ENCODE peak calls at places on chromosomes 1 and 21, in four cellular contexts. R is pancreas, E is ovary, V is kidney. S is an unnamed sample.

GRCh38 chr1:66617362-66617761 is 83.4 kb downstream of the SGIP1 start:
- DNase-seq in E (no peak), V (no peak), R (no peak), S (no peak)

GRCh38 chr1:89587728-89588127 is 45.2 kb upstream of the LRRC8C start:
- DNase-seq in V (no peak), E (no peak), R (no peak), S (no peak)

GRCh38 chr1:210360852-210361477 is 32.3 kb downstream of the HHAT start:
- DNase-seq in E (no peak), V (no peak), R (no peak), S (peak)

GRCh38 chr1:183022202-183023145 is 746 bp upstream of the LAMC1 start:
- DNase-seq in V (peak), E (peak), R (peak), S (peak)

GRCh38 chr1:116902718-116903390 is 6.9 kb upstream of the PTGFRN start:
- DNase-seq in E (no peak), R (no peak), V (no peak), S (no peak)

GRCh38 chr1:25765152-25765909 is 34.7 kb upstream of the SELENON start:
- DNase-seq in E (no peak), R (no peak), V (no peak), S (no peak)

GRCh38 chr1:41378222-41378621 is 17.0 kb downstream of the FOXO6 start:
- DNase-seq in V (no peak), E (no peak), R (no peak), S (no peak)

GRCh38 chr1:88646852-88647645 is 37.0 kb upstream of the PKN2 start:
- DNase-seq in V (no peak), E (no peak), R (no peak), S (no peak)

GRCh38 chr1:181423301-181423918 is 59.9 kb upstream of the CACNA1E start:
- DNase-seq in R (peak), E (no peak), V (no peak), S (peak)

GRCh38 chr1:241411776-241412338 is 54.9 kb upstream of the RGS7 start:
- DNase-seq in V (no peak), E (no peak), R (no peak), S (peak)

GRCh38 chr1:214793708-214794107 is 190.7 kb downstream of the CENPF start:
- DNase-seq in R (no peak), E (no peak), V (no peak), S (no peak)

GRCh38 chr1:178408869-178409268 is 87.9 kb downstream of the CLEC20A start:
- DNase-seq in V (no peak), E (no peak), R (no peak), S (no peak)

GRCh38 chr1:181159451-181160151 is 71.1 kb downstream of the IER5 start:
- DNase-seq in V (no peak), E (no peak), R (no peak), S (peak)

GRCh38 chr1:220775238-220775853 is 11.4 kb upstream of the MTARC1 start:
- DNase-seq in R (peak), E (no peak), V (no peak), S (peak)

GRCh38 chr1:61183471-61184034 is 101.2 kb downstream of the NFIA start:
- DNase-seq in R (peak), V (peak), E (peak), S (peak)

GRCh38 chr1:62810420-62811274 is 26.7 kb downstream of the ATG4C start:
- DNase-seq in R (no peak), V (no peak), E (no peak), S (no peak)

GRCh38 chr1:27335506-27336422 is 6.1 kb upstream of the SYTL1 start:
- DNase-seq in E (no peak), R (no peak), V (no peak), S (no peak)

GRCh38 chr1:235917267-235917811 is 50.6 kb upstream of the LYST start:
- DNase-seq in R (peak), E (peak), V (peak), S (peak)

GRCh38 chr1:107262472-107263286 is 121.8 kb downstream of the NTNG1 start:
- DNase-seq in V (no peak), E (no peak), R (no peak), S (peak)

GRCh38 chr1:159864262-159864661 is 1.8 kb upstream of the VSIG8 start:
- DNase-seq in E (no peak), V (no peak), R (no peak), S (no peak)

GRCh38 chr1:115325876-115326275 is 12.2 kb downstream of the NGF start:
- DNase-seq in E (no peak), R (no peak), V (no peak), S (no peak)

GRCh38 chr1:237309595-237310118 is 267.7 kb downstream of the RYR2 start:
- DNase-seq in R (no peak), V (no peak), E (no peak), S (no peak)

GRCh38 chr21:46048926-46049889 is 48.7 kb upstream of the COL6A2 start:
- DNase-seq in R (peak), E (peak), V (peak), S (peak)

GRCh38 chr21:43602277-43603229 is 56.7 kb downstream of the HSF2BP start:
- DNase-seq in V (no peak), E (no peak), R (no peak), S (no peak)

GRCh38 chr1:20124451-20125057 is 5.2 kb upstream of the PLA2G2D start:
- DNase-seq in V (no peak), E (no peak), R (no peak), S (peak)

GRCh38 chr1:115314765-115315164 is 23.3 kb downstream of the NGF start:
- DNase-seq in R (no peak), V (no peak), E (no peak), S (peak)

GRCh38 chr1:171141336-171142051 is 43.6 kb upstream of the FMO2 start:
- DNase-seq in R (no peak), E (peak), V (peak), S (peak)

GRCh38 chr1:37090671-37091070 is 56.4 kb upstream of the GRIK3 start:
- DNase-seq in V (no peak), E (no peak), R (no peak), S (no peak)

GRCh38 chr1:37089750-37090149 is 55.4 kb upstream of the GRIK3 start:
- DNase-seq in V (no peak), E (no peak), R (no peak), S (no peak)

GRCh38 chr1:37083551-37084119 is 49.3 kb upstream of the GRIK3 start:
- DNase-seq in V (no peak), E (no peak), R (no peak), S (no peak)

GRCh38 chr1:37085393-37085792 is 51.1 kb upstream of the GRIK3 start:
- DNase-seq in E (no peak), V (no peak), R (no peak), S (no peak)
- TF ChIP-seq CTCF in E (no peak), V (no peak), R (no peak), S (peak)

GRCh38 chr1:143611159-143611558 is 360.6 kb downstream of the FAM72C start:
- DNase-seq in E (no peak), V (no peak), R (no peak), S (no peak)
- TF ChIP-seq CTCF in E (no peak), V (no peak), R (no peak), S (no peak)

GRCh38 chr1:22776051-22776611 is 65.5 kb downstream of the EPHB2 start:
- DNase-seq in R (no peak), V (no peak), E (no peak), S (no peak)
- TF ChIP-seq CTCF in R (no peak), V (no peak), E (no peak), S (no peak)

DNA sequence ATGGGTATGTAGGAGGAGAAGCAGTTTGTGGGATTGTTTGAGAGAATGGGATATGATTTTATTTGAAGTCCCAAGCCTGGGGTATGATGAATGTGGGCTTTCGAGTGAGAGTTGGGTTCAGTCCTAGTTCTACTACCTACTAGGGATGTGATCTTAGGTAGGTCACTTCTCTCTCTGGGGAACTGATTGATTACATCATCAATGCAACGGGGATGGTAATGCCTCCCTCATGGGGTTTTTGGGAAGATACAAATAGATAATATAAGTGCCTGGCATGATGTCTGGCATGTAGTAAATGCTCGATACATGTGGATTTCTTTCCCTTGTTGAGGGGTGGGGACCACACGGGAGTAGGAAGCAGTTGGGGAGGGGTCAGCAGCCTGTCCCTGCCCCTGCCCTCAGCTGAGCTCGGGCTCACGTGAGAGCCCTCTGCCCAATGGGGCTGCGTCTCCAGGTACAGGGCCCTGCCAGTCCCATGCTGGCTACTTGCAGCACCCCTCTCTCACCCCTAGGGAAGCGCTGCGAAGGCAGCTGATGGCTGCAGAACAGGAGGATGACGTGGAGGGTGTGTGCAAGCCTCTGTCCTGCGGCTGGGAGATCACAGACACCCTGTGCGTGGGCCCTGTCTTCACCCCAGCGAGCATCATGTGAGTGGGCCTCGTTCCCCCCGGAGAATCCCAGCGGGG is 38.7 kb downstream of the AZIN2 start:
- DNase-seq in R (no peak), E (no peak), V (no peak), S (no peak)
- TF ChIP-seq CTCF in R (no peak), E (no peak), V (no peak), S (peak)

S was measured in astrocyte of the spinal cord.